ENCODE peak calls at places on chromosomes 2 and 18, in four cellular contexts. D, F, J and A are unnamed samples.

GRCh38 chr2:162265666-162266467 is 22.6 kb upstream of the FAP start:
- DNase-seq in D (no peak), F (no peak), J (no peak), A (no peak)

GRCh38 chr2:110946892-110947291 is 173.8 kb upstream of the BCL2L11 start:
- DNase-seq in D (no peak), F (no peak), J (no peak), A (no peak)

GRCh38 chr2:32825291-32825712 is 121.5 kb upstream of the LTBP1 start:
- DNase-seq in D (peak), F (peak), J (peak), A (peak)

GRCh38 chr2:24898122-24899109 is 21.6 kb downstream of the ADCY3 start:
- DNase-seq in D (no peak), F (no peak), J (no peak), A (no peak)

GRCh38 chr2:71963295-71963694 is 184.4 kb downstream of the CYP26B1 start:
- DNase-seq in D (peak), F (peak), J (no peak), A (peak)

GRCh38 chr2:54107903-54108615 is 7.4 kb upstream of the ACYP2 start:
- DNase-seq in D (no peak), F (no peak), J (no peak), A (no peak)

GRCh38 chr2:171629113-171629512 is 58.2 kb upstream of the DYNC1I2 start:
- DNase-seq in D (no peak), F (no peak), J (no peak), A (no peak)

GRCh38 chr2:230347659-230348305 is 20.8 kb downstream of the SP140L start:
- DNase-seq in D (peak), F (no peak), J (no peak), A (peak)

GRCh38 chr2:128879161-128879560 is 560.5 kb upstream of the HS6ST1 start:
- DNase-seq in D (no peak), F (no peak), J (no peak), A (no peak)

GRCh38 chr2:233492078-233492477 is 74.5 kb downstream of the USP40 start:
- DNase-seq in D (no peak), F (no peak), J (no peak), A (peak)

GRCh38 chr2:58089081-58089480 is 42.5 kb downstream of the VRK2 start:
- DNase-seq in D (no peak), F (no peak), J (no peak), A (no peak)

GRCh38 chr2:204108874-204109295 is 172.3 kb downstream of the ICOS start:
- DNase-seq in D (no peak), F (no peak), J (no peak), A (no peak)

GRCh38 chr18:5073026-5073944 is 123.8 kb downstream of the AKAIN1 start:
- DNase-seq in D (peak), F (peak), J (no peak), A (no peak)

GRCh38 chr2:118613742-118614141 is 233.7 kb downstream of the EN1 start:
- DNase-seq in D (no peak), F (no peak), J (no peak), A (no peak)

DNA sequence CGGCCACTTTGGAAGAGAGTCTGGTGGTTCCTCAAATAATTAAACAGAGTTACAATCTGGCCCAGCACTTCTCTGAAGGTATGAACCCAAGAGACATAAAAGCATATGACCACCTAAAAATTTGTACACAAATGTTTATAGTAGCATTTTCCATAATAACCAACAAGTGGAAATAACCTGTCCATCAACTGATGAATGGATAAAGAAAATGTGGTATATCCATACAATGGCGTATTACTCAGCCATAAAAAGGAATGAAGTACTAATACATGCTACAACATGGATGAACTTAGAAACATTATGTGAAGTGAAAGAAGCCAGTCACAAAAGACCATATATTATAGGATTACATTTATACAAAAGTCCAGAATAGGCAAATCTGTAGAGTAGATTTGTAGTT is 76.0 kb upstream of the RGPD5 start:
- DNase-seq in D (no peak), F (no peak), J (no peak), A (no peak)
- TF ChIP-seq CTCF in D (no peak), F (no peak), J (no peak), A (no peak)

GRCh38 chr2:152408260-152408659 is 73.3 kb downstream of the FMNL2 start:
- DNase-seq in D (no peak), F (no peak), J (no peak), A (no peak)

GRCh38 chr2:152406836-152407161 is 71.8 kb downstream of the FMNL2 start:
- DNase-seq in D (no peak), F (no peak), J (no peak), A (no peak)

GRCh38 chr2:152406119-152406835 is 71.3 kb downstream of the FMNL2 start:
- DNase-seq in D (no peak), F (no peak), J (no peak), A (no peak)

GRCh38 chr2:152407806-152408205 is 72.8 kb downstream of the FMNL2 start:
- DNase-seq in D (no peak), F (no peak), J (no peak), A (no peak)

DNA sequence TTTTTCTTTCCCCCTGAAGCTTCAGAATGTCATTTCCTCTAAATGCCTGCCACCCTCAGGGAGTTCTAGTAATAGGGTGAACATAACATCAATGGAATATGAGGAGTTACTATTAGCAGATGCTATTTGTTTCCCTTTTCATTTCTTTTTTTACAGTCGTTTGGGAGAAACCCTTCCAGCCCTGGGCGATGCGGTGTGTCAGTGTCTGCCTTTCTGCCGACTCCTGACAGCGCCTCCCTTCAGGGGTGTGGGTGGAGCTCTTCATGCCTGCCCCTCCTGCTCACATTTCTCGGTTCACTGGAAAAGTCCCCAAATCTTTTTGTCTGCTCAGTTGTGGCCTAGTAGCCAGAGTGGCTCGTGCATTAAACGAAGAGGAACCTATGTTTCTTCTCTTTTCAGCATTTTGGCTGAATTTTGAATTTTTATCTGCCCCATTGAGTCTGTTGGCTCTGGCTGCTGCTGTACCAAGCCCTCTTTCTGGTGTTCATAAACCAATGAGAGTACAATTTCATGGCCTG is 72.3 kb downstream of the FMNL2 start:
- DNase-seq in D (peak), F (no peak), J (no peak), A (peak)
- TF ChIP-seq CTCF in D (no peak), F (no peak), J (no peak), A (no peak)

GRCh38 chr2:85034158-85034557 is 63.2 kb downstream of the KCMF1 start:
- DNase-seq in D (no peak), F (no peak), J (no peak), A (no peak)
- TF ChIP-seq CTCF in D (no peak), F (no peak), J (no peak), A (no peak)

GRCh38 chr2:180599804-180600203 is 380.6 kb upstream of the UBE2E3 start:
- DNase-seq in D (no peak), F (no peak), J (no peak), A (no peak)

GRCh38 chr2:180601016-180601415 is 379.4 kb upstream of the UBE2E3 start:
- DNase-seq in D (no peak), F (no peak), J (no peak), A (no peak)

GRCh38 chr2:180607501-180608060 is 372.8 kb upstream of the UBE2E3 start:
- DNase-seq in D (no peak), F (no peak), J (no peak), A (no peak)

GRCh38 chr2:180604077-180604476 is 376.3 kb upstream of the UBE2E3 start:
- DNase-seq in D (peak), F (peak), J (no peak), A (peak)
- TF ChIP-seq CTCF in D (peak), F (peak), J (peak), A (peak)

GRCh38 chr2:140585016-140585415 is 1545.8 kb downstream of the LRP1B start:
- DNase-seq in D (peak), F (no peak), J (no peak), A (no peak)

GRCh38 chr2:140580799-140581198 is 1550.0 kb downstream of the LRP1B start:
- DNase-seq in D (peak), F (no peak), J (no peak), A (no peak)

GRCh38 chr2:140589696-140590095 is 1541.1 kb downstream of the LRP1B start:
- DNase-seq in D (peak), F (no peak), J (no peak), A (no peak)

GRCh38 chr2:140589273-140589672 is 1541.5 kb downstream of the LRP1B start:
- DNase-seq in D (peak), F (peak), J (no peak), A (no peak)

DNA sequence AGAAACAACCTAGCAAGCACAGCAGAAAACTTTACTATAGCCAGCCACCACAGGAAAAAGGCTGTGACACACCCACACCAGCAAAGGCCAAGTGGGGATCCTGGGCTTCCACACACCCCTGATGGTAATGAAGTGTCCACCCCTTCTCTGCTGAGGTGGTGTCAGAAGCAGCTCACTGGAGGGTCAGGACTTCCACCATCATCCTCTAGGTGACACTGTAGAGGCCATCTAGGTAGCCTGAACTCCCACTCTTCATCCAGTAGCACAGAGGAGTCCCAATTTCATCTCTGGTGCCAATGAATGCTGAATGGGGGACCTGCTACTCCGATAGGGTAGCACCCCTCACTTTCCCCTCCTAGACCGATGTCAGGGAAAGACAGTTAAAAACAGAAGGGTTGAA is 1544.4 kb downstream of the LRP1B start:
- DNase-seq in D (peak), F (peak), J (no peak), A (peak)
- TF ChIP-seq CTCF in D (peak), F (peak), J (peak), A (peak)

DNA sequence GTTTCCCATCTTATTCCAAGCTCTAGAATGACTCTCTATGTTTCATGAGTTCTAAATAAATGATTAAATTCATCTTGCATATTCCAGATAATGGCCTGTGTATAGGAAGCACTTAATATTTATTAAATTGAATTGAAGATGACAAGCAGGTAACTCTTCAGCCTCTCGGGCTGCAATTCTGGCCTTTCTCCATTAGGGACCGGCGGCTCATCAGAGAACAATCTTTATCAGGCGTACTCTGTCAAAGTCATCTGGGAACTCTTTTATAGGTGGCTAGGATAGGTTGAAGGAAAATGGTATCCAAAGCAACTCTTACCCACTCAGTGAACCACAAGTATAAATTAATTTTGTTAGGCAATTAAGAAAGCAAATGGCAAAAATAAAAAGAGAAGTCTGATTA is 308.5 kb downstream of the NOL4 start:
- DNase-seq in D (no peak), F (peak), J (no peak), A (no peak)
- TF ChIP-seq CTCF in D (no peak), F (no peak), J (no peak), A (no peak)

GRCh38 chr18:32383040-32383819 is 87.5 kb downstream of the GAREM1 start:
- DNase-seq in D (peak), F (peak), J (no peak), A (peak)
- TF ChIP-seq CTCF in D (no peak), F (no peak), J (no peak), A (no peak)